ENCODE peak calls at places on chromosomes 13 and 19, in nine cellular contexts. N is HFF-Myc; E is tibial nerve; Q is activated CD4-positive, alpha-beta T cell treated with anti-CD3 and anti-CD28 coated beads for 48 hours; K is stimulated activated CD4-positive, alpha-beta T cell treated with anti-CD3 and anti-CD28 coated beads, Interleukin-15, amount 100 ng/mL, for 48 hours; L is fibroblast of pulmonary artery; B is NCI-H1092; Z is stimulated activated CD8-positive, alpha-beta memory T cell treated with anti-CD3 and anti-CD28 coated beads, Interleukin-2, amount 100 ng/mL, for 48 hours; M is fibroblast of the conjunctiva. P is an unnamed sample.

GRCh38 chr13:73171242-73171641 is 112.4 kb downstream of the KLF5 start:
- DNase-seq in N (no peak), E (no peak), Q (no peak), K (no peak), L (no peak), B (no peak), Z (no peak), M (no peak), P (no peak)

GRCh38 chr19:22708983-22709382 is 74.9 kb downstream of the ZNF492 start:
- DNase-seq in N (no peak), E (no peak), Q (no peak), K (no peak), L (no peak), B (no peak), Z (no peak), M (no peak), P (no peak)

GRCh38 chr19:3287814-3288213 is 63.4 kb downstream of the CELF5 start:
- DNase-seq in N (no peak), E (no peak), Q (no peak), K (no peak), L (no peak), B (no peak), Z (no peak), M (no peak), P (no peak)

GRCh38 chr19:5369962-5370367 is 29.4 kb upstream of the PTPRS start:
- DNase-seq in N (no peak), E (no peak), Q (peak), K (peak), L (peak), B (no peak), Z (peak), M (no peak), P (no peak)

GRCh38 chr19:791605-792360 is 5.5 kb upstream of the PTBP1 start:
- DNase-seq in N (no peak), E (no peak), Q (no peak), K (no peak), L (no peak), B (no peak), Z (no peak), M (no peak), P (no peak)

GRCh38 chr13:66402071-66402470 is 828.1 kb downstream of the PCDH9 start:
- DNase-seq in N (no peak), E (no peak), Q (no peak), K (no peak), L (peak), B (no peak), Z (no peak), M (no peak), P (no peak)

GRCh38 chr19:30085394-30085793 is 143.4 kb downstream of the URI1 start:
- DNase-seq in N (no peak), E (no peak), Q (peak), K (no peak), L (no peak), B (no peak), Z (no peak), M (no peak), P (no peak)

GRCh38 chr13:77507931-77508776 is 27.4 kb upstream of the SCEL start:
- DNase-seq in N (peak), E (no peak), Q (no peak), K (no peak), L (peak), B (peak), Z (no peak), M (peak), P (no peak)

GRCh38 chr13:97911311-97912138 is 42.0 kb upstream of the IPO5 start:
- DNase-seq in N (no peak), E (no peak), Q (peak), K (peak), L (no peak), B (no peak), Z (no peak), M (no peak), P (no peak)

GRCh38 chr13:30319130-30319529 is 11.8 kb upstream of the KATNAL1 start:
- DNase-seq in N (no peak), E (no peak), Q (no peak), K (no peak), L (no peak), B (no peak), Z (no peak), M (no peak), P (no peak)

GRCh38 chr13:51618626-51619025 is 34.4 kb downstream of the WDFY2 start:
- DNase-seq in N (no peak), E (no peak), Q (no peak), K (no peak), L (peak), B (no peak), Z (no peak), M (no peak), P (no peak)

GRCh38 chr19:18655173-18655844 is 18.5 kb downstream of the KLHL26 start:
- DNase-seq in N (no peak), E (no peak), Q (no peak), K (no peak), L (no peak), B (no peak), Z (no peak), M (no peak), P (no peak)

GRCh38 chr19:49151339-49152217 is 3.6 kb downstream of the HRC start:
- DNase-seq in N (no peak), E (peak), Q (peak), K (no peak), L (peak), B (peak), Z (no peak), M (no peak), P (no peak)

GRCh38 chr13:99590519-99591011 is 89.3 kb downstream of the TM9SF2 start:
- DNase-seq in N (no peak), E (no peak), Q (no peak), K (no peak), L (peak), B (no peak), Z (no peak), M (no peak), P (no peak)

GRCh38 chr13:45372189-45373115 is 31.5 kb upstream of the TPT1 start:
- DNase-seq in N (peak), E (no peak), Q (no peak), K (no peak), L (no peak), B (no peak), Z (no peak), M (no peak), P (no peak)

GRCh38 chr13:91747164-91747563 is 348.7 kb downstream of the GPC5 start:
- DNase-seq in N (no peak), E (no peak), Q (no peak), K (no peak), L (no peak), B (no peak), Z (no peak), M (no peak), P (no peak)

GRCh38 chr13:33744589-33745369 is 73.2 kb upstream of the RFC3 start:
- DNase-seq in N (no peak), E (no peak), Q (no peak), K (no peak), L (peak), B (peak), Z (no peak), M (no peak), P (no peak)

GRCh38 chr13:40406405-40407138 is 259.9 kb downstream of the FOXO1 start:
- DNase-seq in N (peak), E (no peak), Q (no peak), K (no peak), L (peak), B (no peak), Z (no peak), M (peak), P (no peak)

GRCh38 chr13:77660841-77661250 is 36.6 kb upstream of the SLAIN1 start:
- DNase-seq in N (no peak), E (no peak), Q (no peak), K (no peak), L (no peak), B (no peak), Z (no peak), M (no peak), P (no peak)

GRCh38 chr13:98896868-98897144 is 81.1 kb downstream of the DOCK9 start:
- DNase-seq in N (no peak), E (no peak), Q (no peak), K (no peak), L (no peak), B (no peak), Z (no peak), M (no peak), P (no peak)

GRCh38 chr13:113209336-113209879 is at the start of gene CUL4A:
- DNase-seq in N (no peak), E (peak), Q (peak), K (peak), L (peak), B (peak), Z (peak), M (no peak), P (peak)

GRCh38 chr19:33392341-33393285 is 19.1 kb downstream of the CEBPG start:
- DNase-seq in N (no peak), E (no peak), Q (no peak), K (no peak), L (no peak), B (peak), Z (no peak), M (no peak), P (peak)

GRCh38 chr19:40163541-40164129 is 27.6 kb upstream of the MAP3K10 start:
- DNase-seq in N (no peak), E (no peak), Q (no peak), K (no peak), L (no peak), B (no peak), Z (no peak), M (no peak), P (no peak)

GRCh38 chr13:93058301-93058700 is 168.3 kb upstream of the GPC6 start:
- DNase-seq in N (no peak), E (no peak), Q (no peak), K (no peak), L (no peak), B (no peak), Z (no peak), M (no peak), P (no peak)

GRCh38 chr13:97468331-97468730 is 34.4 kb downstream of the RAP2A start:
- DNase-seq in N (no peak), E (peak), Q (no peak), K (no peak), L (peak), B (no peak), Z (no peak), M (peak), P (no peak)

GRCh38 chr13:101144808-101145419 is 271.4 kb downstream of the NALCN start:
- DNase-seq in N (peak), E (no peak), Q (peak), K (no peak), L (peak), B (peak), Z (no peak), M (peak), P (no peak)

GRCh38 chr19:15702590-15702930 is 25.3 kb upstream of the OR10H2 start:
- DNase-seq in N (peak), E (peak), Q (peak), K (peak), L (peak), B (peak), Z (no peak), M (no peak), P (no peak)

GRCh38 chr13:41609828-41610227 is 152.5 kb downstream of the RGCC start:
- DNase-seq in N (no peak), E (no peak), Q (no peak), K (no peak), L (no peak), B (no peak), Z (no peak), M (no peak), P (no peak)

GRCh38 chr19:51111606-51112005 is 3.4 kb upstream of the CTU1 start:
- DNase-seq in N (no peak), E (no peak), Q (no peak), K (no peak), L (peak), B (no peak), Z (no peak), M (no peak), P (no peak)

GRCh38 chr19:9958451-9958850 is 22.1 kb upstream of the OLFM2 start:
- DNase-seq in N (peak), E (peak), Q (no peak), K (no peak), L (peak), B (no peak), Z (no peak), M (peak), P (no peak)

GRCh38 chr13:91482427-91482826 is 84.0 kb downstream of the GPC5 start:
- DNase-seq in N (no peak), E (no peak), Q (no peak), K (no peak), L (no peak), B (no peak), Z (no peak), M (no peak), P (no peak)

GRCh38 chr13:30846311-30846710 is 59.8 kb upstream of the MEDAG start:
- DNase-seq in N (no peak), E (no peak), Q (no peak), K (no peak), L (peak), B (no peak), Z (no peak), M (no peak), P (no peak)

GRCh38 chr19:10419646-10420443 is 493 bp upstream of the PDE4A start:
- DNase-seq in N (peak), E (no peak), Q (peak), K (no peak), L (peak), B (no peak), Z (peak), M (no peak), P (no peak)

GRCh38 chr13:99124695-99125334 is 75.8 kb upstream of the UBAC2 start:
- DNase-seq in N (peak), E (no peak), Q (peak), K (no peak), L (peak), B (no peak), Z (no peak), M (no peak), P (no peak)